ENCODE peak calls at places on chromosome 4, in four cellular contexts. One of them, this sample, is unnamed.

GRCh38 chr4:14415146-14415545 is 587.1 kb upstream of the CPEB2 start:
- DNase-seq in posterior cingulate gyrus: no peak
- DNase-seq in cardiac fibroblast: peak
- DNase-seq in NCI-H187 treated with DMSO at 0.1 percent for 48 hours: no peak
- DNase-seq in this sample: no peak

GRCh38 chr4:168803727-168804126 is 206.3 kb downstream of the CBR4 start:
- DNase-seq in posterior cingulate gyrus: no peak
- DNase-seq in cardiac fibroblast: peak
- DNase-seq in NCI-H187 treated with DMSO at 0.1 percent for 48 hours: no peak
- DNase-seq in this sample: peak

GRCh38 chr4:128727658-128728057 is 81.8 kb upstream of the JADE1 start:
- DNase-seq in NCI-H187 treated with DMSO at 0.1 percent for 48 hours: no peak
- DNase-seq in cardiac fibroblast: peak
- DNase-seq in posterior cingulate gyrus: no peak
- DNase-seq in this sample: no peak

GRCh38 chr4:88166608-88167007 is 8.2 kb upstream of the ABCG2 start:
- DNase-seq in posterior cingulate gyrus: no peak
- DNase-seq in cardiac fibroblast: no peak
- DNase-seq in NCI-H187 treated with DMSO at 0.1 percent for 48 hours: no peak
- DNase-seq in this sample: peak

GRCh38 chr4:121535351-121535750 is 154.5 kb upstream of the QRFPR start:
- DNase-seq in NCI-H187 treated with DMSO at 0.1 percent for 48 hours: no peak
- DNase-seq in posterior cingulate gyrus: no peak
- DNase-seq in cardiac fibroblast: no peak
- DNase-seq in this sample: no peak

GRCh38 chr4:46931981-46932380 is 22.9 kb upstream of the COX7B2 start:
- DNase-seq in NCI-H187 treated with DMSO at 0.1 percent for 48 hours: no peak
- DNase-seq in cardiac fibroblast: peak
- DNase-seq in posterior cingulate gyrus: peak
- DNase-seq in this sample: no peak

GRCh38 chr4:110586137-110586850 is 36.6 kb downstream of the PITX2 start:
- DNase-seq in cardiac fibroblast: peak
- DNase-seq in posterior cingulate gyrus: no peak
- DNase-seq in NCI-H187 treated with DMSO at 0.1 percent for 48 hours: no peak
- DNase-seq in this sample: peak

GRCh38 chr4:2105559-2105958 is 46.4 kb downstream of the NAT8L start:
- DNase-seq in cardiac fibroblast: no peak
- DNase-seq in posterior cingulate gyrus: no peak
- DNase-seq in NCI-H187 treated with DMSO at 0.1 percent for 48 hours: no peak
- DNase-seq in this sample: no peak

GRCh38 chr4:26452565-26453531 is 37.4 kb downstream of the CCKAR start:
- DNase-seq in cardiac fibroblast: no peak
- DNase-seq in NCI-H187 treated with DMSO at 0.1 percent for 48 hours: peak
- DNase-seq in posterior cingulate gyrus: no peak
- DNase-seq in this sample: no peak

GRCh38 chr4:78704981-78705757 is 71.0 kb upstream of the BMP2K start:
- DNase-seq in cardiac fibroblast: peak
- DNase-seq in posterior cingulate gyrus: no peak
- DNase-seq in NCI-H187 treated with DMSO at 0.1 percent for 48 hours: no peak
- DNase-seq in this sample: peak

GRCh38 chr4:89674876-89675459 is 162.0 kb downstream of the SNCA start:
- DNase-seq in cardiac fibroblast: no peak
- DNase-seq in posterior cingulate gyrus: no peak
- DNase-seq in NCI-H187 treated with DMSO at 0.1 percent for 48 hours: no peak
- DNase-seq in this sample: no peak

GRCh38 chr4:22901631-22902030 is 208.9 kb downstream of the GBA3 start:
- DNase-seq in NCI-H187 treated with DMSO at 0.1 percent for 48 hours: no peak
- DNase-seq in posterior cingulate gyrus: no peak
- DNase-seq in cardiac fibroblast: no peak
- DNase-seq in this sample: no peak

GRCh38 chr4:150573534-150573933 is 8.4 kb upstream of the MAB21L2 start:
- DNase-seq in NCI-H187 treated with DMSO at 0.1 percent for 48 hours: no peak
- DNase-seq in posterior cingulate gyrus: no peak
- DNase-seq in cardiac fibroblast: peak
- DNase-seq in this sample: peak

GRCh38 chr4:37383579-37384229 is 139.2 kb downstream of the NWD2 start:
- DNase-seq in cardiac fibroblast: peak
- DNase-seq in posterior cingulate gyrus: no peak
- DNase-seq in NCI-H187 treated with DMSO at 0.1 percent for 48 hours: peak
- DNase-seq in this sample: no peak

GRCh38 chr4:124177647-124178425 is 534.7 kb downstream of the ANKRD50 start:
- DNase-seq in posterior cingulate gyrus: no peak
- DNase-seq in cardiac fibroblast: peak
- DNase-seq in NCI-H187 treated with DMSO at 0.1 percent for 48 hours: no peak
- DNase-seq in this sample: peak

GRCh38 chr4:164009435-164009834 is 514.9 kb downstream of the TMA16 start:
- DNase-seq in cardiac fibroblast: no peak
- DNase-seq in NCI-H187 treated with DMSO at 0.1 percent for 48 hours: no peak
- DNase-seq in posterior cingulate gyrus: no peak
- DNase-seq in this sample: no peak

GRCh38 chr4:113781439-113782040 is 20.0 kb upstream of the CAMK2D start:
- DNase-seq in posterior cingulate gyrus: no peak
- DNase-seq in NCI-H187 treated with DMSO at 0.1 percent for 48 hours: no peak
- DNase-seq in cardiac fibroblast: peak
- DNase-seq in this sample: no peak

GRCh38 chr4:101349346-101350064 is 2.2 kb upstream of the PPP3CA start:
- DNase-seq in NCI-H187 treated with DMSO at 0.1 percent for 48 hours: no peak
- DNase-seq in cardiac fibroblast: peak
- DNase-seq in posterior cingulate gyrus: peak
- DNase-seq in this sample: peak

GRCh38 chr4:116531870-116532269 is 553.5 kb downstream of the TRAM1L1 start:
- DNase-seq in cardiac fibroblast: no peak
- DNase-seq in NCI-H187 treated with DMSO at 0.1 percent for 48 hours: no peak
- DNase-seq in posterior cingulate gyrus: no peak
- DNase-seq in this sample: no peak

GRCh38 chr4:69689530-69690111 is 36.6 kb upstream of the UGT2A1 start:
- DNase-seq in posterior cingulate gyrus: no peak
- DNase-seq in NCI-H187 treated with DMSO at 0.1 percent for 48 hours: no peak
- DNase-seq in cardiac fibroblast: peak
- DNase-seq in this sample: no peak

GRCh38 chr4:75930152-75930551 is 10.7 kb downstream of the NAAA start:
- DNase-seq in posterior cingulate gyrus: no peak
- DNase-seq in NCI-H187 treated with DMSO at 0.1 percent for 48 hours: no peak
- DNase-seq in cardiac fibroblast: no peak
- DNase-seq in this sample: peak

GRCh38 chr4:2865381-2865780 is 21.7 kb downstream of the ADD1 start:
- DNase-seq in cardiac fibroblast: no peak
- DNase-seq in NCI-H187 treated with DMSO at 0.1 percent for 48 hours: no peak
- DNase-seq in posterior cingulate gyrus: no peak
- DNase-seq in this sample: no peak

GRCh38 chr4:13626492-13627184 is 887 bp downstream of the BOD1L1 start:
- DNase-seq in NCI-H187 treated with DMSO at 0.1 percent for 48 hours: no peak
- DNase-seq in cardiac fibroblast: no peak
- DNase-seq in posterior cingulate gyrus: no peak
- DNase-seq in this sample: peak

GRCh38 chr4:73703320-73703719 is 37.0 kb upstream of the CXCL8 start:
- DNase-seq in posterior cingulate gyrus: no peak
- DNase-seq in NCI-H187 treated with DMSO at 0.1 percent for 48 hours: no peak
- DNase-seq in cardiac fibroblast: no peak
- DNase-seq in this sample: no peak